ENCODE peak calls at places on chromosomes 7 and 10, in ten cellular contexts. M is stomach, P is GM23338, J is bronchial epithelial cell, F is psoas muscle, O is fibroblast of lung, G is cardiac fibroblast, I is HCT116, X is dorsolateral prefrontal cortex, Y is fibroblast of mammary gland. W is an unnamed sample.

GRCh38 chr7:107165341-107165740 is 3.5 kb upstream of the HBP1 start:
- DNase-seq in O (no peak), J (no peak), P (no peak), M (no peak), I (no peak), F (no peak), G (no peak), X (no peak), Y (no peak), W (no peak)

GRCh38 chr7:107495516-107495915 is 25.7 kb downstream of the GPR22 start:
- DNase-seq in O (no peak), F (no peak), Y (no peak), G (no peak), X (no peak), J (no peak), M (no peak), P (no peak), I (no peak), W (no peak)

GRCh38 chr7:138935438-138936079 is 45.6 kb downstream of the KIAA1549 start:
- DNase-seq in I (peak; percentile 55), G (peak; percentile 80), F (no peak), X (no peak), P (no peak), J (peak; percentile 88), O (peak; percentile 88), Y (peak; percentile 92), M (no peak), W (peak; percentile 76)

GRCh38 chr7:51472017-51472296 is 155.3 kb upstream of the COBL start:
- DNase-seq in J (no peak), P (peak; percentile 58), I (no peak), Y (no peak), O (no peak), G (no peak), M (no peak), X (no peak), F (no peak), W (no peak)

GRCh38 chr10:101228682-101229274 is 485 bp downstream of the LBX1 start:
- DNase-seq in G (no peak), F (peak; percentile 84), X (no peak), I (no peak), O (no peak), Y (no peak), J (no peak), P (peak; percentile 71), M (no peak), W (no peak)

GRCh38 chr10:52623761-52624160 is 148.8 kb downstream of the MBL2 start:
- DNase-seq in J (no peak), O (peak; percentile 39), X (no peak), F (no peak), P (no peak), G (peak; percentile 32), Y (no peak), M (no peak), I (no peak), W (peak; percentile 12)

GRCh38 chr10:44627591-44628354 is 242.9 kb upstream of the CXCL12 start:
- DNase-seq in J (no peak), I (no peak), G (peak; percentile 89), Y (peak; percentile 97), X (no peak), M (no peak), O (peak; percentile 75), P (peak; percentile 35), F (no peak), W (peak; percentile 83)

GRCh38 chr7:4242706-4243105 is 439.4 kb upstream of the FOXK1 start:
- DNase-seq in I (no peak), G (no peak), Y (no peak), P (no peak), M (no peak), O (no peak), X (no peak), F (no peak), J (no peak), W (no peak)

GRCh38 chr10:52258791-52259427 is 55.2 kb upstream of the DKK1 start:
- DNase-seq in J (no peak), Y (no peak), P (no peak), O (peak; percentile 26), G (no peak), X (no peak), M (no peak), I (no peak), F (no peak), W (no peak)

GRCh38 chr7:44368885-44369284 is 43.5 kb upstream of the CAMK2B start:
- DNase-seq in X (no peak), F (no peak), J (peak; percentile 44), P (no peak), Y (peak; percentile 18), O (peak; percentile 25), I (no peak), M (no peak), G (peak; percentile 60), W (no peak)

GRCh38 chr7:17060051-17060450 is 178.3 kb upstream of the AGR3 start:
- DNase-seq in Y (no peak), X (no peak), O (no peak), G (no peak), F (no peak), I (no peak), J (no peak), M (no peak), P (no peak), W (no peak)

GRCh38 chr10:5805680-5806079 is 7.6 kb downstream of the GDI2 start:
- DNase-seq in I (no peak), G (no peak), X (no peak), M (no peak), P (no peak), Y (no peak), O (no peak), J (no peak), F (no peak), W (no peak)

GRCh38 chr7:28258240-28258639 is 77.6 kb upstream of the JAZF1 start:
- DNase-seq in I (no peak), O (no peak), Y (no peak), P (no peak), G (no peak), X (no peak), F (no peak), J (no peak), M (no peak), W (no peak)

GRCh38 chr7:105656922-105657521 is 75.7 kb upstream of the EFCAB10 start:
- DNase-seq in O (no peak), P (peak; percentile 95), I (peak; percentile 19), M (peak; percentile 44), Y (peak; percentile 43), X (no peak), F (no peak), G (peak; percentile 47), J (no peak), W (no peak)

GRCh38 chr7:43135129-43135528 is 22.7 kb downstream of the HECW1 start:
- DNase-seq in I (peak; percentile 48), Y (no peak), X (no peak), M (no peak), J (peak; percentile 68), P (peak; percentile 82), F (no peak), G (no peak), O (peak; percentile 56), W (no peak)

GRCh38 chr7:114413741-114414140 is 874 bp upstream of the FOXP2 start:
- DNase-seq in J (peak; percentile 30), G (no peak), X (no peak), Y (no peak), M (no peak), P (no peak), O (no peak), F (no peak), I (no peak), W (peak; percentile 7)

GRCh38 chr10:11165591-11166543 is 148.2 kb downstream of the CELF2 start:
- DNase-seq in X (no peak), G (peak; percentile 5), M (peak; percentile 43), J (no peak), P (peak; percentile 85), Y (no peak), O (peak; percentile 16), F (peak; percentile 79), I (no peak), W (no peak)

GRCh38 chr7:2403718-2404648 is 572 bp downstream of the CHST12 start:
- DNase-seq in J (no peak), O (peak; percentile 39), F (peak; percentile 67), Y (no peak), X (no peak), M (peak; percentile 44), I (no peak), G (peak; percentile 25), P (peak; percentile 68), W (peak; percentile 30)
- TF ChIP-seq CTCF in J (peak; percentile 13), O (no peak), F (no peak), Y (no peak), X (no peak), M (no peak), I (no peak), G (peak; percentile 4), P (no peak), W (peak; percentile 31)

GRCh38 chr7:24963218-24963617 is 16.8 kb downstream of the OSBPL3 start:
- DNase-seq in O (peak; percentile 79), G (peak; percentile 38), J (no peak), X (peak; percentile 64), M (peak; percentile 28), Y (peak; percentile 83), I (no peak), F (peak; percentile 57), P (no peak), W (peak; percentile 44)
- H3K4me3 ChIP-seq in O (no peak overlapping the region), G (no peak overlapping the region), J (no peak overlapping the region), X (peak overlapping the region; percentile 7), M (no peak overlapping the region), Y (no peak overlapping the region), I (no peak overlapping the region), F (no peak overlapping the region), P (no peak overlapping the region), W (no peak overlapping the region)

GRCh38 chr10:97498076-97498840 is at the start of gene MMS19:
- DNase-seq in O (peak; percentile 97), J (peak; percentile 92), G (peak; percentile 98), Y (peak; percentile 97), F (peak; percentile 100), P (peak; percentile 98), I (peak; percentile 92), X (peak; percentile 97), M (peak; percentile 100), W (peak; percentile 98)
- TF ChIP-seq CTCF in O (no peak), J (no peak), G (no peak), Y (no peak), F (no peak), P (no peak), I (no peak), X (no peak), M (peak; percentile 13), W (no peak)

DNA sequence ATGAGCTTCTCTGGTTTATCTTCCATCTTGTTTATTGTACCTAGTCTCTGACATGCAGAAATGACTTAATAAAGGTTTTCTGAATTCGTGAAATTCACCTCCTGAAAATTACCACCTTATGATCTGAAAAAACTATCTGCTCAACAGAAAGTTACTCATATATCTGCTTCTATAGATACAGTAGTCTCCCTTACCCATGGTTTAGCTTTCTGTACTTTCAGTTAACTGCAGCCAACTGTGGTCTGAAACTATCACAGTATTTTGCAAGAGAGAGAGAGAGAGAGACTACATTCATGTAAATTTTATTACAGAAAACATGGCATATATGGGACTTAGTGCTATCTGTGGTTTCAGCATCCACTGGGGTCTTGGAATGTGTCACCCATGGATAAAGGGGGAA is 909.0 kb upstream of the C7orf33 start:
- DNase-seq in M (no peak), X (no peak), Y (no peak), O (no peak), I (no peak), G (no peak), F (no peak), P (no peak), J (no peak), W (no peak)
- H3K4me3 ChIP-seq in M (no peak overlapping the region), X (no peak overlapping the region), Y (no peak overlapping the region), O (no peak overlapping the region), I (no peak overlapping the region), G (no peak overlapping the region), F (no peak overlapping the region), P (no peak overlapping the region), J (no peak overlapping the region), W (no peak overlapping the region)

GRCh38 chr10:87865201-87866025 is 2.0 kb downstream of the PTEN start:
- DNase-seq in I (no peak), J (peak; percentile 33), G (peak; percentile 40), F (no peak), Y (no peak), X (no peak), O (peak; percentile 12), M (no peak), P (no peak), W (no peak)
- TF ChIP-seq CTCF in I (no peak), J (no peak), G (no peak), F (no peak), Y (no peak), X (no peak), O (no peak), M (no peak), P (no peak), W (no peak)

W was measured in fibroblast of villous mesenchyme.